ENCODE peak calls at places on chromosomes 12 and 14, in six cellular contexts. G is H9, Q is mesenchymal stem cell, V is trophoblast cell, Z is H1, M is IMR-90. D is an unnamed sample.

GRCh38 chr14:99081156-99081765 is 190.7 kb downstream of the BCL11B start:
- DNase-seq in G (peak; percentile 6), Q (no peak), V (no peak), Z (peak; percentile 8), M (no peak), D (no peak)

GRCh38 chr12:33514893-33515292 is 75.3 kb upstream of the SYT10 start:
- DNase-seq in G (no peak), Q (no peak), V (no peak), Z (no peak), M (no peak), D (no peak)

GRCh38 chr12:65949986-65950385 is 125.7 kb downstream of the HMGA2 start:
- DNase-seq in G (no peak), Q (no peak), V (no peak), Z (no peak), M (no peak), D (no peak)

GRCh38 chr14:35374273-35374681 is 30.3 kb downstream of the NFKBIA start:
- DNase-seq in G (no peak), Q (peak; percentile 99), V (peak; percentile 95), Z (no peak), M (peak; percentile 98), D (no peak)

GRCh38 chr12:21337959-21338704 is 3.4 kb upstream of the SLCO1A2 start:
- DNase-seq in G (no peak), Q (no peak), V (no peak), Z (no peak), M (no peak), D (no peak)

GRCh38 chr14:78135450-78135891 is 34.7 kb upstream of the NRXN3 start:
- DNase-seq in G (no peak), Q (no peak), V (no peak), Z (no peak), M (no peak), D (no peak)

GRCh38 chr12:92032965-92033364 is 112.7 kb downstream of the BTG1 start:
- DNase-seq in G (no peak), Q (no peak), V (no peak), Z (no peak), M (no peak), D (no peak)

GRCh38 chr12:3607039-3607719 is 116.2 kb downstream of the PRMT8 start:
- DNase-seq in G (no peak), Q (no peak), V (no peak), Z (no peak), M (no peak), D (no peak)

GRCh38 chr12:58596381-58596780 is 323.9 kb downstream of the LRIG3 start:
- DNase-seq in G (no peak), Q (no peak), V (no peak), Z (no peak), M (no peak), D (no peak)

GRCh38 chr14:99684356-99684952 is 356 bp downstream of the CYP46A1 start:
- DNase-seq in G (no peak), Q (peak; percentile 37), V (no peak), Z (no peak), M (peak; percentile 8), D (no peak)

GRCh38 chr12:22978962-22979361 is 354.0 kb downstream of the ETNK1 start:
- DNase-seq in G (no peak), Q (peak; percentile 47), V (no peak), Z (no peak), M (peak; percentile 95), D (no peak)

GRCh38 chr14:93286212-93286890 is 46.5 kb downstream of the BTBD7 start:
- DNase-seq in G (no peak), Q (peak; percentile 40), V (peak; percentile 63), Z (no peak), M (peak; percentile 14), D (no peak)

GRCh38 chr14:68899033-68899603 is 80.0 kb downstream of the ACTN1 start:
- DNase-seq in G (no peak), Q (no peak), V (no peak), Z (no peak), M (no peak), D (no peak)
- H2AFZ ChIP-seq in G (no peak overlapping the region), Q (no peak overlapping the region), V (no peak overlapping the region), Z (no peak overlapping the region), M (no peak overlapping the region), D (no peak overlapping the region)

GRCh38 chr12:79935624-79936040 is 735 bp upstream of the PPP1R12A start:
- DNase-seq in G (no peak), Q (no peak), V (no peak), Z (no peak), M (peak; percentile 39), D (peak; percentile 35)

GRCh38 chr12:79936670-79937069 is 1.8 kb upstream of the PPP1R12A start:
- DNase-seq in G (no peak), Q (no peak), V (no peak), Z (no peak), M (no peak), D (no peak)

GRCh38 chr12:79933580-79934264 is 1.2 kb downstream of the PPP1R12A start:
- DNase-seq in G (no peak), Q (peak; percentile 30), V (no peak), Z (no peak), M (peak; percentile 6), D (peak; percentile 15)

GRCh38 chr12:79934309-79935020 is 432 bp downstream of the PPP1R12A start:
- DNase-seq in G (peak; percentile 71), Q (peak; percentile 69), V (no peak), Z (peak; percentile 79), M (peak; percentile 36), D (no peak)

GRCh38 chr12:79935021-79935623 is at the start of gene PPP1R12A:
- DNase-seq in G (peak; percentile 99), Q (peak; percentile 98), V (peak; percentile 95), Z (peak; percentile 94), M (peak; percentile 97), D (peak; percentile 98)
- H3K4ac ChIP-seq in G (no peak within 1 kb of the TSS), Q (peak within 1 kb of the TSS; percentile 100), V (peak within 1 kb of the TSS; percentile 76), Z (peak within 1 kb of the TSS; percentile 87), M (peak within 1 kb of the TSS; percentile 96), D (peak within 1 kb of the TSS; percentile 37)

DNA sequence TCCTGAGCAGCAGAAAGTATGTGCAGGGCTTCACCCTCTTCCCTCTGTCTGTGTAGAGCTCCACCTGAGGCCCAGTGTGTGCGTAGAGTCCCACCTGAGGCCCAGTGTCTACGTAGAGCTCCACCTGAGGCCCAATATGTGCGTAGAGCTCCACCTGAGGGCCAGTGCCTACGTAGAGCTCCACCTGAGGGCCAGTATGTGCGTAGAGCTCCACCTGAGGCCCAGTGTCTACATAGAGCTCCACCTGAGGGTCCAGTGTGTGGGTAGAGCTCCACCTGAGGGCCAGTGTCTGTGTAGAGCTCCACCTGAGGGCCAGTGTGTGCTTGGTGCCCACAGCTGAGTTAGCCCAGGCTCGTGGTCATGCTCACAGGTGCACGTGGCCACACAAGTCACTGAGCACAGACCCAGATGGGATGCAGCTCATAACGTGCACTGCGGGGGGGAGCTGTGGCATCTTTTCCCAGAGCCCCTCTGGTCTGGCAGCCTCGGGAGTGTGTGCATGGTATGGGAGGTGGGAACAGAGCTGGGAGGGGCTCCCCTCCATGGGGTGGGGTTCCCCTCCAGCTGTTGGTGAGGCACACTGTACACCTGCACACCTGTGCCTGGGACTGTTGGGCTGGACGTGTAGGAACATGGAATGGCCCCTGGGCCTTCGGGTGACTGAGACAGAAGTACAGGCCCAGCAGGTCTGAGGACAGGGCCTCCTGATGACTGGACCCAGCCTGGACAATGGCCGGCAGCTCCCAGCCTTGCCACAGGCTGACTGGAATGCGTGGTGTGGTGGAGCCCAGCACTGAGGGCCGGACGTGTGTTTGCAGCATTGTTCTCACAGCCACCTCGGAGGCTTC is 20.1 kb downstream of the PACS2 start:
- DNase-seq in G (peak; percentile 58), Q (no peak), V (no peak), Z (no peak), M (no peak), D (no peak)
- H4K91ac ChIP-seq in G (no peak overlapping the region), Q (no peak overlapping the region), V (no peak overlapping the region), Z (no peak overlapping the region), M (no peak overlapping the region), D (no peak overlapping the region)

DNA sequence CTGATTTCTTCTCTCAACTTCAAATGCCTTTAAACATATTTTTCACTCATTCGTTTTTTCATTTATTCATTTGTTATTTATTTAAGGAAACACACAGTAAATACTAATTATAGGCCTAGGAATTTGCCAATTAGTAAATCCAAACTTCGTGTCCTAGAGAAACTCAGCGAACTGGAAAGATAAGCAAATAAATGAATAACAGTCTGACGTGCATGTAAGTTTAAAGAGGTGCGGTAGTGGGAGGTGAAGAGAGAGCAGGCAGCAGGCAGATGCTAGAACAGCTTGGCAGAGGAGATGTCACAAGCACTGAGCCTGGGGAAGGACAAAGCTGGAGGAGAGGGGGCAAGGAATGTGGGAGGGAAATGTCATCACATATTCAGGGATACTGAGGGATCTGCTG is 228.2 kb downstream of the DPY19L2 start:
- DNase-seq in G (no peak), Q (no peak), V (no peak), Z (no peak), M (no peak), D (no peak)
- H2AFZ ChIP-seq in G (no peak overlapping the region), Q (no peak overlapping the region), V (no peak overlapping the region), Z (peak overlapping the region; percentile 68), M (no peak overlapping the region), D (no peak overlapping the region)

GRCh38 chr12:53074999-53075370 is 4.2 kb downstream of the SPRYD3 start:
- DNase-seq in G (no peak), Q (no peak), V (no peak), Z (no peak), M (no peak), D (no peak)

GRCh38 chr12:53077030-53077429 is 2.2 kb downstream of the SPRYD3 start:
- DNase-seq in G (no peak), Q (no peak), V (no peak), Z (no peak), M (no peak), D (no peak)

GRCh38 chr12:53079226-53080117 is at the start of gene SPRYD3:
- DNase-seq in G (peak; percentile 100), Q (peak; percentile 98), V (peak; percentile 96), Z (peak; percentile 100), M (peak; percentile 96), D (peak; percentile 99)

GRCh38 chr12:53076461-53076860 is 2.7 kb downstream of the SPRYD3 start:
- DNase-seq in G (no peak), Q (no peak), V (no peak), Z (no peak), M (no peak), D (no peak)

DNA sequence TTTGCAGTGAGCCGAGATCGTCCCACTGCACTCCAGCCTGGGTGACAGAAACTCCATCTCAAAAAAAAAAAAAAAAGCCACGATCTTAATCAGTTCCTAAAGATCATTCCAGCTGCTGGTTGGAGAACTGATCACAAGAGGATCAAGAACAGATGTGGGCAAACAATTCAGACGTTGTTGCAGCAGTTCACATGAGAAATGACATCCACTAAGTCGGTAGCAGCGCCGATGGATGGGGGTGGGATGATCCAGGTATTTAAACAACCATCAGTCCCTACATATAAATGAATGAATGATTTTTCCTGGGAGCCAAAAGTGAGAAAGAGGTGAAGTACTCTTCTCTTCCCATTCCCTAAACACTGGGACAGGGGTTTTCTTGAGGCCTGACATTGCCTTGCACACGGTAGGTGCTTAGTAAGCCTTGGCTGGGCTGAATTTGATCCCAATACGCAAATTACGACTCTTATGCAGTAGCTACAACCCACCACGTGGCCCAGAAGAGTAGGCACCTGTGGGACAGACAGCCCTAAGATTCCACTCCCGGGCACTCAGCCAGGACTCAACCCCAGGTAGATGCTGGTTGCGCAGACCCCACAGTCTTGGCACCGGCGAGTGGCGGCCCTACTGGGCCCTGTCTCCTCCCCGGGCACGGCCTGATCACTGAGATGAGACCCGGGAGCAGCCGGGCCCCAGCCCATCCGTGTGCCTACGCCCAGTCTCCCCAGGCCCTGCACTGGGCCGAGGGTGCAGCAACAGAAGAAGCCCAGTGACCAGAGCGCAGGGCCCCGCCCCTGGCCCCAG is 565 bp downstream of the SPRYD3 start:
- DNase-seq in G (no peak), Q (peak; percentile 50), V (no peak), Z (no peak), M (peak; percentile 29), D (no peak)
- H3K4ac ChIP-seq in G (no peak overlapping the region), Q (peak overlapping the region; percentile 15), V (peak overlapping the region; percentile 87), Z (no peak overlapping the region), M (peak overlapping the region; percentile 97), D (no peak overlapping the region)

GRCh38 chr14:64912256-64912655 is 2.0 kb upstream of the CHURC1 start:
- DNase-seq in G (no peak), Q (peak; percentile 8), V (no peak), Z (no peak), M (no peak), D (no peak)
- H4K91ac ChIP-seq in G (no peak overlapping the region), Q (no peak overlapping the region), V (no peak overlapping the region), Z (no peak overlapping the region), M (no peak overlapping the region), D (no peak overlapping the region)